ENCODE peak calls at places on chromosomes 16 and 17, in six cellular contexts. V, X, U, N, G and S are unnamed samples.

GRCh38 chr16:66581246-66581952 is 2.1 kb downstream of the CMTM2 start:
- DNase-seq in V (peak), X (no peak), U (no peak), N (no peak), G (no peak), S (no peak)

GRCh38 chr17:4950757-4951204 is at the start of gene ENO3:
- DNase-seq in V (no peak), X (no peak), U (no peak), N (no peak), G (no peak), S (peak)

GRCh38 chr16:66359012-66359411 is 7.5 kb upstream of the CDH5 start:
- DNase-seq in V (peak), X (no peak), U (no peak), N (peak), G (peak), S (no peak)

GRCh38 chr16:14525021-14525420 is 105.0 kb downstream of the PARN start:
- DNase-seq in V (no peak), X (no peak), U (no peak), N (no peak), G (no peak), S (no peak)

GRCh38 chr17:10337136-10337535 is 35.7 kb downstream of the MYH13 start:
- DNase-seq in V (no peak), X (no peak), U (no peak), N (peak), G (no peak), S (no peak)

GRCh38 chr16:48720266-48720665 is 110.3 kb upstream of the N4BP1 start:
- DNase-seq in V (no peak), X (peak), U (no peak), N (no peak), G (no peak), S (no peak)

GRCh38 chr17:31256936-31257335 is 40.1 kb downstream of the OMG start:
- DNase-seq in V (no peak), X (no peak), U (no peak), N (no peak), G (no peak), S (no peak)

GRCh38 chr17:70171159-70171558 is 1.8 kb downstream of the KCNJ2 start:
- DNase-seq in V (no peak), X (no peak), U (no peak), N (no peak), G (no peak), S (no peak)

GRCh38 chr16:51440096-51440495 is 289.0 kb upstream of the SALL1 start:
- DNase-seq in V (no peak), X (no peak), U (no peak), N (no peak), G (no peak), S (no peak)

GRCh38 chr17:73589096-73589980 is 54.9 kb downstream of the SDK2 start:
- DNase-seq in V (no peak), X (no peak), U (no peak), N (no peak), G (no peak), S (no peak)

GRCh38 chr16:11052080-11052808 is 107.9 kb downstream of the CLEC16A start:
- DNase-seq in V (no peak), X (peak), U (no peak), N (no peak), G (peak), S (no peak)

GRCh38 chr17:2213291-2213960 is 90.2 kb downstream of the SMG6 start:
- DNase-seq in V (peak), X (no peak), U (no peak), N (peak), G (no peak), S (no peak)

GRCh38 chr17:32701860-32702259 is 175.1 kb downstream of the MYO1D start:
- DNase-seq in V (no peak), X (no peak), U (no peak), N (no peak), G (no peak), S (no peak)

GRCh38 chr16:51683882-51684281 is 532.8 kb upstream of the SALL1 start:
- DNase-seq in V (no peak), X (no peak), U (no peak), N (no peak), G (no peak), S (no peak)

GRCh38 chr16:77298638-77299360 is 99.6 kb downstream of the SYCE1L start:
- DNase-seq in V (peak), X (no peak), U (peak), N (peak), G (no peak), S (no peak)

GRCh38 chr16:68401871-68402747 is 46.2 kb downstream of the SMPD3 start:
- DNase-seq in V (peak), X (no peak), U (no peak), N (peak), G (no peak), S (no peak)

GRCh38 chr17:82644148-82644547 is 4.1 kb downstream of the WDR45B start:
- DNase-seq in V (no peak), X (no peak), U (no peak), N (no peak), G (no peak), S (no peak)

GRCh38 chr17:5419959-5420653 is at the start of gene RPAIN:
- DNase-seq in V (no peak), X (peak), U (peak), N (no peak), G (peak), S (peak)

GRCh38 chr17:35931794-35932419 is 1.3 kb upstream of the RDM1 start:
- DNase-seq in V (peak), X (no peak), U (no peak), N (peak), G (no peak), S (no peak)

GRCh38 chr16:77190190-77190477 is 856 bp upstream of the MON1B start:
- DNase-seq in V (no peak), X (no peak), U (no peak), N (no peak), G (no peak), S (no peak)

GRCh38 chr17:78276098-78276497 is 44.7 kb downstream of the TMEM235 start:
- DNase-seq in V (no peak), X (peak), U (no peak), N (no peak), G (no peak), S (no peak)

GRCh38 chr16:19238386-19238785 is 47.1 kb upstream of the CLEC19A start:
- DNase-seq in V (no peak), X (no peak), U (no peak), N (no peak), G (no peak), S (no peak)

GRCh38 chr17:65292430-65292829 is 155.3 kb downstream of the RGS9 start:
- DNase-seq in V (no peak), X (no peak), U (no peak), N (no peak), G (no peak), S (no peak)

GRCh38 chr17:63681530-63681929 is 18.4 kb downstream of the LIMD2 start:
- DNase-seq in V (no peak), X (no peak), U (no peak), N (no peak), G (no peak), S (no peak)

GRCh38 chr17:44599298-44600175 is 42.3 kb downstream of the FZD2 start:
- DNase-seq in V (peak), X (no peak), U (peak), N (peak), G (no peak), S (no peak)

GRCh38 chr16:69918241-69918640 is 32.9 kb upstream of the CLEC18A start:
- DNase-seq in V (no peak), X (no peak), U (no peak), N (no peak), G (no peak), S (no peak)

GRCh38 chr16:86888240-86889044 is 310.1 kb downstream of the FOXL1 start:
- DNase-seq in V (no peak), X (no peak), U (no peak), N (no peak), G (peak), S (no peak)

GRCh38 chr17:42076797-42077559 is 21.3 kb downstream of the ZNF385C start:
- DNase-seq in V (no peak), X (no peak), U (no peak), N (no peak), G (no peak), S (no peak)

GRCh38 chr17:42068979-42069378 is 18.6 kb upstream of the C17orf113 start:
- DNase-seq in V (no peak), X (no peak), U (no peak), N (no peak), G (no peak), S (no peak)

GRCh38 chr17:42071810-42072209 is 21.4 kb upstream of the C17orf113 start:
- DNase-seq in V (no peak), X (no peak), U (no peak), N (no peak), G (no peak), S (no peak)

GRCh38 chr17:42075789-42076188 is 22.5 kb downstream of the ZNF385C start:
- DNase-seq in V (no peak), X (no peak), U (no peak), N (no peak), G (no peak), S (no peak)

DNA sequence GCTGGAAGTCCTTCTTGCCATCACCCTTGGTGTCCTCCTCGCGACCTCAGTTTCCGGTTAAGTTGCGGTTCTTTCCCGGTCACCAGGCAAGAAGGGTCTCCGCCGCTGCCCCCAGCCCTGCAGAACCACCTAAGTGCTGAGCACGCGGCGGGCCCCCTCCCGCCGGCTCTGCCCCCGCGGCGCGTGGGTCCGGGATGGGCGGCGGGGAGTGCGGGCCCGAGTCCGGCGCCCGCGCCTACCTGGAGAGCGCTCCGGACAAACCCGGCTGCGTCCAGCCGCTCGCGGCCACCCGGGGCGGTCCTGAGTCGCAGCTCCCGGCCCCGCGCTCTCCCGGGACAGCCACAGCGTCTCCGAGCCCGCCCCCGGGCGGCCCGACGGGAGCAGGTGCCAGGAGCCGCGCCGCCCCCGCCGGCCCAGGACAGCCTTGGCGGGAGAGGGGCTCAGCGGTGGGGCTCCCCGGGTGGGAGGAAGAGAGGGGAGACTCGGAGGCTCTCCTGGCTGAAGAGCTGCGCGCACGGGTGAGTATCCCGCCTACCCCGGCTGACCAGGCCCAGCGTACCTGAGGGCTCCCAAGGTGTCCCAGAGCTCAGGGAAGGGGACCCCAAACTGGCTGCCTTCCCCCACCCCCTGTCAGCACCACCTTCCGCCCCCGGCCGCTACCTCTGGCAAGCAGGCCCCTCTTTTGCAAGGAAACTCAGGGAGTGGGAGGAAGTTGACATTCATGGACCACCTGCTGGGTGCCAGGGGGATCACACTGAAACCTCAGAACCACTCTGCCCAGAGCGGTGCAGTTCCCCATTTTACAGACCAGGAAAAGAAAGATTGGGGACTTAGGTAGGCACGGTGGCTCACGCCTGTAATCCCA is 22.2 kb upstream of the C17orf113 start:
- DNase-seq in V (no peak), X (no peak), U (no peak), N (no peak), G (peak), S (no peak)
- H3K4me3 ChIP-seq in V (no peak), X (no peak), U (peak), N (peak), G (peak), S (peak)

GRCh38 chr16:53509906-53510703 is 7.1 kb upstream of the AKTIP start:
- DNase-seq in V (peak), X (peak), U (no peak), N (peak), G (peak), S (peak)
- H3K4me3 ChIP-seq in V (no peak), X (no peak), U (no peak), N (no peak), G (peak), S (no peak)

GRCh38 chr16:22006636-22007035 is 1.3 kb upstream of the MOSMO start:
- DNase-seq in V (no peak), X (no peak), U (no peak), N (no peak), G (no peak), S (no peak)
- H3K4me3 ChIP-seq in V (no peak), X (no peak), U (no peak), N (no peak), G (no peak), S (no peak)

GRCh38 chr17:42568341-42569111 is 1.6 kb downstream of the MLX start:
- DNase-seq in V (no peak), X (no peak), U (no peak), N (no peak), G (peak), S (no peak)
- H3K4me3 ChIP-seq in V (no peak), X (no peak), U (no peak), N (no peak), G (peak), S (no peak)

GRCh38 chr17:48613862-48614694 is 1.0 kb downstream of the HOXB8 start:
- DNase-seq in V (peak), X (no peak), U (no peak), N (peak), G (no peak), S (no peak)

GRCh38 chr17:48612456-48612853 is 1.6 kb upstream of the HOXB7 start:
- DNase-seq in V (peak), X (no peak), U (no peak), N (peak), G (no peak), S (no peak)

GRCh38 chr17:48614904-48615211 is 234 bp downstream of the HOXB8 start:
- DNase-seq in V (peak), X (no peak), U (no peak), N (no peak), G (no peak), S (no peak)

GRCh38 chr17:48611681-48612455 is 1.1 kb upstream of the HOXB7 start:
- DNase-seq in V (peak), X (no peak), U (no peak), N (peak), G (no peak), S (no peak)

GRCh38 chr17:48612854-48613691 is 2.0 kb downstream of the HOXB8 start:
- DNase-seq in V (peak), X (peak), U (no peak), N (peak), G (no peak), S (no peak)
- H3K4me3 ChIP-seq in V (peak), X (peak), U (peak), N (peak), G (peak), S (peak)

GRCh38 chr16:31216116-31216469 is 842 bp downstream of the PYDC1 start:
- DNase-seq in V (no peak), X (no peak), U (no peak), N (no peak), G (no peak), S (no peak)

GRCh38 chr16:31214705-31215286 is 877 bp downstream of the TRIM72 start:
- DNase-seq in V (no peak), X (no peak), U (no peak), N (no peak), G (no peak), S (peak)

GRCh38 chr16:31216552-31217530 is at the start of gene PYDC1:
- DNase-seq in V (no peak), X (no peak), U (no peak), N (no peak), G (no peak), S (no peak)

GRCh38 chr16:31213877-31214704 is at the start of gene TRIM72:
- DNase-seq in V (no peak), X (no peak), U (no peak), N (no peak), G (no peak), S (peak)

DNA sequence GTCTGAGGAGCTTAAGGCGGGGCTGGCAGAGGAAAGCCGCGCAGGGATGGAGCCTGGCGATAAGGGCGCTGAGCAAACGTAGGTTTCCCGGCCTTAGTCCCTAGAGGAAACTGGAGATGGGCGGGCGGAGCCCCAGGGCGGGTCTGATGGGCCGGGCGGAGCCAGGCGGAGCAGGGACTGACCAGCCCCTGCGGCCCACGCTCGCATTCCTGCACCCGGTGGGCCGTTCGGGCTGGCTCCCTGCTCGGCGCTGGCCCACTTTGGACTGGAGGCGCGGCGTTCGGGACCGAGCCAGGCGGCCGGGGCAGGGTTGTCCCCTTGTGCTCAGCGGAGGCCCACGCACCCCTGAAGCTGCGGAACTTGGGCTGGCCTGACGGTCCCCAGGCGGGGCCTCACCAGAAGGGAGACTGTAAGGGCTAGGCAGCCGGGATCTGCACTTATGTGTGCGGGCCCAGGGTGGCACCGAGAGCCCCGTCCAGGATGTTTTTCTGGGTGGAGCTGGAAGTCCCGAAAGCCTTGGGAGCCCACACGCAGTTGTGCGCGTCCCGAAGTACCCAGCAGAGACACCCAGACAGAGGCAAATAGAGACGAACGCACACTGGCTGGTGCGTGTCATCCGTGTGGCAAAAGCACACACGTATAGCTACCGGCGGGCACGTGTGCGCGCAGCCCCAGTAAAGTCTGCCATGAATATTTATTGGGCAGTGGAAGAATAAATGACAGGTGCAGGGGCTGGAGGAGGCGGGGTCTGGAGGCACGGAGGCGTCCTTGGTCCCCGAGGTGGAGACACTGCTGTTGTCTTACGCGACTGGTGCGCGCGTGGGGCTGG is 1.4 kb downstream of the PYDC1 start:
- DNase-seq in V (peak), X (no peak), U (no peak), N (peak), G (peak), S (peak)
- H3K4me3 ChIP-seq in V (peak), X (no peak), U (peak), N (peak), G (peak), S (peak)

GRCh38 chr17:71975331-71975801 is 145.5 kb upstream of the SOX9 start:
- DNase-seq in V (peak), X (no peak), U (no peak), N (no peak), G (no peak), S (peak)
- H3K4me3 ChIP-seq in V (peak), X (no peak), U (no peak), N (no peak), G (peak), S (peak)

DNA sequence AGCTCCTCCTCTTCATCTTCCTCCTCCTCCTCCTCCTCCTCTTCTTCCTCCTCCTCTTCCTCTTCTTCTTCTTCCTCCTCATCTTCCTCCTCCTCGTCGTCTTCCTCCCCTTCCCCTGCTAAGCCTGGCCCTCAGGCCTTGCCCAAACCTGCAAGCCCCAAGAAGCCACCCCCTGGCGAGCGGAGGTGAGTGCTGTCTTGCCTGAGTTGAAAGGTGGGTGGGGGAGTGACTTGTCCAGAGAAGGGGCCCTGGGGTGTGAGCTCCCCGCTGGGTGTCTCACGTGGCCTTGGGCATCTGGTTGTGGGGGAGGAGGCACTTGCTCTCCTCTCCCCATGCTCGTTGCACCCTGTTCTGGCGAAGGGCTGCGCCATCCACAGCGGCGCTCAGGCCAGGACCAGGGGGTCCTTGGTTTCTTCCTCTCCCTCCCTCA is 8.0 kb downstream of the ELOB start:
- DNase-seq in V (no peak), X (no peak), U (no peak), N (no peak), G (peak), S (no peak)
- H3K4me3 ChIP-seq in V (no peak), X (no peak), U (no peak), N (no peak), G (no peak), S (no peak)

GRCh38 chr17:79792984-79793923 is 3.6 kb downstream of the CBX8 start:
- DNase-seq in V (peak), X (no peak), U (no peak), N (peak), G (no peak), S (no peak)
- H3K4me3 ChIP-seq in V (peak), X (no peak), U (peak), N (peak), G (peak), S (peak)

GRCh38 chr16:1072526-1073261 is at the start of gene SSTR5:
- DNase-seq in V (no peak), X (no peak), U (no peak), N (no peak), G (no peak), S (no peak)
- H3K4me3 ChIP-seq in V (no peak), X (no peak), U (no peak), N (no peak), G (no peak), S (no peak)